ENCODE peak calls at places on chromosomes 5 and 9, in five cellular contexts. G is brain microvascular endothelial cell, O is aorta, Z is fibroblast of lung, D is neuronal stem cell. H is an unnamed sample. For H3K27me3, the result is how much of the 10 kb centered on the place peaks cover.

GRCh38 chr5:76718381-76718832 is 2.5 kb downstream of the F2R start:
- DNase-seq in O (no peak), Z (no peak), D (no peak), G (peak), H (no peak)

GRCh38 chr5:57335092-57335491 is 147.5 kb downstream of the ACTBL2 start:
- DNase-seq in O (no peak), D (no peak), G (peak), Z (peak), H (peak)

GRCh38 chr9:103803245-103803644 is 290.9 kb upstream of the SMC2 start:
- DNase-seq in Z (no peak), O (no peak), G (no peak), D (no peak), H (no peak)

GRCh38 chr5:150580917-150581316 is 59.5 kb upstream of the SYNPO start:
- DNase-seq in D (no peak), G (no peak), Z (no peak), O (no peak), H (no peak)

GRCh38 chr5:172973931-172974330 is 9.6 kb upstream of the ATP6V0E1 start:
- DNase-seq in O (no peak), G (peak), Z (no peak), D (no peak), H (no peak)

GRCh38 chr5:151556808-151557207 is 34.3 kb downstream of the FAT2 start:
- DNase-seq in D (no peak), G (no peak), O (no peak), Z (no peak), H (no peak)

GRCh38 chr9:136858844-136859757 is 7.0 kb downstream of the MAMDC4 start:
- DNase-seq in O (peak), Z (peak), D (no peak), G (no peak), H (no peak)

GRCh38 chr5:57341380-57341979 is 141.1 kb downstream of the ACTBL2 start:
- DNase-seq in Z (no peak), G (no peak), D (no peak), O (no peak), H (peak)

GRCh38 chr5:85000671-85001070 is 616.0 kb upstream of the EDIL3 start:
- DNase-seq in G (peak), Z (peak), D (no peak), O (no peak), H (peak)

GRCh38 chr5:85604786-85605185 is 1013.0 kb upstream of the COX7C start:
- DNase-seq in O (no peak), G (no peak), D (no peak), Z (no peak), H (no peak)

GRCh38 chr5:143200781-143201398 is 202.6 kb downstream of the NR3C1 start:
- DNase-seq in D (no peak), G (peak), Z (peak), O (no peak), H (peak)

GRCh38 chr5:124343451-124343867 is 403.0 kb downstream of the ZNF608 start:
- DNase-seq in O (no peak), Z (peak), D (no peak), G (peak), H (peak)

GRCh38 chr5:107313921-107314320 is 356.8 kb downstream of the EFNA5 start:
- DNase-seq in G (no peak), D (no peak), Z (no peak), O (no peak), H (no peak)

GRCh38 chr9:37784291-37784639 is 599 bp downstream of the EXOSC3 start:
- DNase-seq in D (no peak), Z (no peak), G (no peak), O (no peak), H (no peak)

GRCh38 chr5:157487358-157487757 is 27.3 kb downstream of the NIPAL4 start:
- DNase-seq in G (no peak), D (no peak), Z (no peak), O (no peak), H (no peak)

GRCh38 chr5:123116063-123116462 is 27.0 kb downstream of the PRDM6 start:
- DNase-seq in O (peak), G (no peak), D (no peak), Z (peak), H (no peak)

GRCh38 chr5:116632890-116633289 is 58.3 kb upstream of the SEMA6A start:
- DNase-seq in G (peak), Z (no peak), O (no peak), D (no peak), H (peak)

GRCh38 chr9:129775443-129775842 is 22.6 kb upstream of the PTGES start:
- DNase-seq in D (no peak), O (no peak), G (peak), Z (no peak), H (no peak)

GRCh38 chr5:59001154-59001553 is 418.3 kb downstream of the RAB3C start:
- DNase-seq in O (no peak), Z (no peak), D (no peak), G (no peak), H (no peak)

GRCh38 chr5:170442921-170443320 is 53.8 kb upstream of the KCNMB1 start:
- DNase-seq in D (no peak), O (no peak), Z (no peak), G (no peak), H (no peak)

GRCh38 chr5:135208555-135209494 is 174.8 kb upstream of the PITX1 start:
- DNase-seq in G (peak), Z (peak), O (peak), D (no peak), H (peak)

GRCh38 chr9:71628247-71628646 is 140.1 kb downstream of the CEMIP2 start:
- DNase-seq in O (no peak), D (no peak), G (no peak), Z (peak), H (no peak)

GRCh38 chr9:115524467-115525059 is 406.6 kb upstream of the TNC start:
- DNase-seq in Z (peak), G (peak), O (no peak), D (peak), H (peak)

GRCh38 chr9:71685394-71685793 is 82.9 kb downstream of the CEMIP2 start:
- DNase-seq in O (no peak), D (no peak), Z (no peak), G (no peak), H (peak)

GRCh38 chr5:92548351-92548750 is 1032.7 kb downstream of the NR2F1-AS1 start:
- DNase-seq in Z (peak), G (peak), O (no peak), D (no peak), H (no peak)

GRCh38 chr5:33441241-33441844 is 578 bp downstream of the TARS1 start:
- DNase-seq in D (no peak), G (peak), O (no peak), Z (peak), H (peak)

GRCh38 chr9:82488702-82489578 is 500.4 kb downstream of the SPATA31D1 start:
- DNase-seq in D (no peak), G (peak), Z (peak), O (no peak), H (peak)

GRCh38 chr9:12544700-12545099 is 148.5 kb upstream of the TYRP1 start:
- DNase-seq in O (no peak), G (no peak), D (no peak), Z (no peak), H (no peak)

GRCh38 chr9:2271426-2271825 is 256.3 kb downstream of the SMARCA2 start:
- DNase-seq in O (no peak), G (no peak), Z (peak), D (no peak), H (peak)

GRCh38 chr5:108858959-108859358 is 111.3 kb downstream of the FER start:
- DNase-seq in Z (peak), D (no peak), G (peak), O (no peak), H (peak)
- H3K4me3 ChIP-seq in Z (no peak), D (no peak), G (no peak), O (no peak), H (no peak)

GRCh38 chr5:1120236-1120999 is 8.6 kb upstream of the SLC12A7 start:
- DNase-seq in Z (no peak), D (no peak), G (no peak), O (no peak), H (no peak)
- H3K27me3 ChIP-seq in Z (under half), D (under half), G (under half), O (under half), H (under half)

GRCh38 chr5:73234156-73234555 is 61.2 kb downstream of the TMEM174 start:
- DNase-seq in Z (no peak), D (no peak), O (no peak), G (no peak), H (no peak)
- H3K4me3 ChIP-seq in Z (no peak), D (no peak), O (peak), G (peak), H (no peak)

GRCh38 chr9:126676685-126677143 is 63.0 kb downstream of the LMX1B start:
- DNase-seq in Z (no peak), G (no peak), O (no peak), D (peak), H (no peak)

GRCh38 chr9:126675147-126675467 is 61.4 kb downstream of the LMX1B start:
- DNase-seq in G (no peak), Z (no peak), D (no peak), O (no peak), H (no peak)

GRCh38 chr9:126676102-126676684 is 62.5 kb downstream of the LMX1B start:
- DNase-seq in Z (no peak), O (no peak), G (no peak), D (no peak), H (no peak)

GRCh38 chr9:126678989-126679388 is 65.3 kb downstream of the LMX1B start:
- DNase-seq in O (no peak), G (no peak), Z (no peak), D (no peak), H (peak)

DNA sequence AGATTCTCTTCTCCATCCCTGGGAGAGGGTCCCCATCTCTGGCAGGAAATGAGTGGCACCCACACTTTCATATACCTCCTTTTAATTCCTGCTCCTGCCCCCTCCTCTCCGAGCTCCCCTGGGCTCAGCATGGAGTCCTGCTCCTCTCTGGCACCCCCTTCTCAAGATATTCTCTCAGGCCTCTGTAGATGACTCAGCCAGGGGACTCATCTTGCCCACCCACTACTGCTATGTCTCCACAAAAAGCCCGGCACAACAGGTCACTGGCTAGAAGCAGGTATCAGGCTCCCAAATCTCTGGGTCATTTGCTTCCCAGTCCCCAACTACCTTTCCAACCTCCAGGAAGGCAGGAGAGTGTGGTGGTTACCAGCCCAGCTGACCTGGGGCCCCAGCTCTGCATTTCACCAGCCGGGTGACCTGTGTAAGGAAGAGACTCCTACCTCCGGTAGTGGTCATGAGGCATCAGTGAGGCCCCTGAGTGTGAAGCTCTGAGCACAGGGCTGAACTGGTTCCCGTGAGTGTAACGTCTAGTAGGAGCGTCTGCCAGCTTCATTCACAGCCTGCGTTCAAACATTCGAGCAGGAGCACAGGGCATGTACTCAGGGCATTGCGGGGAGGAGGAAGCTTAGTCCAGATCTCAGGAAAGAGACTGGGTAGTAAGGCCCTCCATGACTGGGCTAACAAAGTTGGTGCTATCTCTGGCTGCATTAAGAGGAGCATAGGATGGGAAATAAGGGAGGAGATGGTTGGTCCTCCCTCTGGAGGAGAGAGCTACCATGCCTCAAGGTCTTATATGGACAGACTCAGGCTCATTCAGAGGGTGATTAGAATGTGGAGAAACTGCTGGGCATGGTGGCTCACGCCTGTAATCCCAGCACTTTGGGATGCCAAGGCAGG is 63.7 kb downstream of the LMX1B start:
- DNase-seq in Z (no peak), D (no peak), O (no peak), G (no peak), H (no peak)
- H3K27me3 ChIP-seq in Z (under half), D (half or more), O (under half), G (half or more), H (under half)

GRCh38 chr5:141245250-141245717 is at the start of gene PCDHB15:
- DNase-seq in O (no peak), G (no peak), D (peak), Z (peak), H (no peak)
- H3K4me3 ChIP-seq in O (peak), G (no peak), D (peak), Z (no peak), H (no peak)

GRCh38 chr9:127578952-127579853 is 32.9 kb upstream of the STXBP1 start:
- DNase-seq in D (no peak), Z (peak), G (peak), O (peak), H (peak)
- H3K27me3 ChIP-seq in D (under half), Z (under half), G (under half), O (under half), H (under half)

DNA sequence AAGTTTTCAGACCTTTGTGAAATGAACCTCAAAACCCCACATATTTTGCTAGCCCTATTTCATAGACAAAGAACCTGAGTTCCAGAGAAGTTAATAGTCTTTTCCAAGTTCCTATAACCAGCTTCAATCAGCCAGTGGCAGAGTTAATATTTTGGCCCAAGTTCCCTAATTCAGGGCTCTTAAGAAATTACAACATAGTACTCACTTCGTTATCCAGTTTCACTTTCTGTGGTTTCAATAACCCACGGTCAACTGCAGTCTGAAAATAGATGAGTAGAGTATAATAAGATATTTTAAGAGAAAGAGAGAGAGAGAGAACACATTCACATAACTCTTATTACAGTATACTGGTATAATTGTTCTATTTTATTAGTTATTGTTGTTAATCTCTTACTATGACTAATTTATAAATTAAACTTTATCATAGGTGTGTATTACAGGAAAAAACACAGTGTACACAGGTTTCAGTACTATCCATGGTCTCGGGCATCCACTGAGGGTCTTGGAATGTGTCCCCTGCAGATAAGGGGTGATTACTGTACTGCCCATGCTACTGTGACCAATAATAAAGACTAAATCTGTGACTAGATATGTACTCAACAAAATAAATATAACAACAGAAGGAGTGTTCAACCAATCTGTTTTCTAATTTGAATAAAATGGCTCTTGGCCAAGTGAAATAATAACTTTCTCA is 9.3 kb upstream of the MYOT start:
- DNase-seq in O (no peak), Z (peak), G (peak), D (no peak), H (peak)
- H3K4me3 ChIP-seq in O (peak), Z (peak), G (no peak), D (no peak), H (no peak)

H was measured in bronchial epithelial cell.